ENCODE peak calls at places on chromosomes 1 and 21, in ten cellular contexts. W, J, A, I, U, D, N, G, Y and X are unnamed samples.

GRCh38 chr1:46072975-46073374 is 59.5 kb downstream of the PIK3R3 start:
- DNase-seq in D (no peak), J (no peak), N (no peak), I (no peak), A (no peak), Y (no peak), U (no peak), G (no peak), W (peak; percentile 3), X (peak; percentile 21)

GRCh38 chr1:118949317-118949716 is 38.8 kb downstream of the TBX15 start:
- DNase-seq in J (no peak), N (no peak), U (no peak), G (no peak), A (no peak), Y (peak; percentile 98), W (no peak), I (peak; percentile 60), D (no peak), X (no peak)

GRCh38 chr1:60041783-60042182 is 31.8 kb downstream of the C1orf87 start:
- DNase-seq in U (no peak), W (no peak), Y (no peak), D (no peak), G (no peak), N (no peak), I (no peak), A (no peak), J (no peak), X (no peak)

GRCh38 chr1:208562021-208562950 is 318.1 kb upstream of the PLXNA2 start:
- DNase-seq in N (no peak), Y (no peak), J (no peak), D (no peak), I (no peak), U (no peak), A (no peak), G (no peak), W (no peak), X (no peak)

GRCh38 chr21:32360401-32360981 is 32.3 kb downstream of the URB1 start:
- DNase-seq in J (no peak), A (no peak), I (no peak), W (no peak), Y (no peak), N (no peak), G (no peak), U (no peak), D (no peak), X (no peak)

GRCh38 chr1:178849932-178850331 is 20.9 kb downstream of the ANGPTL1 start:
- DNase-seq in G (no peak), W (no peak), J (no peak), D (no peak), U (no peak), Y (no peak), I (no peak), N (no peak), A (no peak), X (no peak)

GRCh38 chr1:20732588-20733360 is at the start of gene SH2D5:
- DNase-seq in U (peak; percentile 91), J (peak; percentile 75), W (peak; percentile 89), Y (peak; percentile 96), G (peak; percentile 27), D (peak; percentile 57), A (peak; percentile 76), I (peak; percentile 95), N (peak; percentile 40), X (peak; percentile 99)

GRCh38 chr1:99265124-99265523 is 832 bp downstream of the PLPPR4 start:
- DNase-seq in N (no peak), Y (no peak), J (no peak), U (no peak), D (no peak), W (no peak), G (no peak), A (no peak), I (no peak), X (no peak)

GRCh38 chr1:1033731-1034437 is 14.0 kb downstream of the AGRN start:
- DNase-seq in I (no peak), G (no peak), W (no peak), D (no peak), Y (no peak), N (no peak), U (no peak), J (no peak), A (peak; percentile 51), X (no peak)

GRCh38 chr1:30145723-30146263 is 577.6 kb downstream of the MATN1 start:
- DNase-seq in D (no peak), G (no peak), W (no peak), I (no peak), Y (no peak), U (no peak), N (no peak), A (no peak), J (no peak), X (no peak)

GRCh38 chr1:163046071-163046470 is 23.1 kb upstream of the RGS4 start:
- DNase-seq in U (peak; percentile 19), J (no peak), G (no peak), W (no peak), Y (no peak), I (peak; percentile 36), A (no peak), N (no peak), D (no peak), X (peak; percentile 76)

GRCh38 chr1:19203440-19203839 is 6.6 kb downstream of the UBR4 start:
- DNase-seq in G (no peak), D (no peak), Y (peak; percentile 20), A (no peak), W (peak; percentile 60), U (no peak), J (no peak), I (peak; percentile 60), N (no peak), X (peak; percentile 49)

GRCh38 chr1:26362331-26362730 is 8.4 kb upstream of the CRYBG2 start:
- DNase-seq in D (no peak), U (no peak), Y (no peak), A (no peak), J (no peak), N (no peak), W (no peak), I (no peak), G (no peak), X (no peak)

GRCh38 chr1:20211511-20211931 is 25.2 kb upstream of the PLA2G2C start:
- DNase-seq in J (no peak), D (no peak), Y (peak; percentile 79), G (no peak), A (no peak), W (peak; percentile 85), U (no peak), N (no peak), I (peak; percentile 53), X (no peak)

GRCh38 chr21:45278156-45278911 is 9.4 kb downstream of the POFUT2 start:
- DNase-seq in G (no peak), A (no peak), W (no peak), J (peak; percentile 30), D (no peak), I (no peak), U (no peak), Y (no peak), N (no peak), X (no peak)

GRCh38 chr1:65332821-65333220 is 23.5 kb downstream of the DNAJC6 start:
- DNase-seq in N (no peak), U (no peak), Y (no peak), W (no peak), A (no peak), G (no peak), D (no peak), I (no peak), J (no peak), X (no peak)

GRCh38 chr21:35559128-35559831 is 501.0 kb downstream of the SETD4 start:
- DNase-seq in I (peak; percentile 92), G (no peak), D (no peak), U (peak; percentile 90), N (no peak), Y (peak; percentile 71), A (no peak), J (no peak), W (no peak), X (no peak)

GRCh38 chr1:26959722-26960624 is at the start of gene KDF1:
- DNase-seq in D (no peak), Y (no peak), A (no peak), W (peak; percentile 87), G (no peak), N (peak; percentile 89), I (no peak), J (peak; percentile 61), U (no peak), X (no peak)

GRCh38 chr1:233639611-233640010 is 25.7 kb downstream of the KCNK1 start:
- DNase-seq in Y (no peak), A (no peak), W (no peak), N (no peak), G (no peak), I (no peak), U (no peak), J (no peak), D (no peak), X (no peak)

GRCh38 chr1:201593200-201593828 is 54.4 kb downstream of the NAV1 start:
- DNase-seq in J (no peak), U (peak; percentile 93), Y (peak; percentile 42), G (no peak), W (peak; percentile 90), N (no peak), A (peak; percentile 67), D (no peak), I (peak; percentile 97), X (no peak)

GRCh38 chr1:180229483-180230415 is at the start of gene LHX4:
- DNase-seq in J (peak; percentile 85), I (no peak), G (no peak), A (peak; percentile 82), N (no peak), W (peak; percentile 67), D (no peak), U (peak; percentile 75), Y (peak; percentile 44), X (peak; percentile 78)

GRCh38 chr1:208534604-208534907 is 290.4 kb upstream of the PLXNA2 start:
- DNase-seq in W (no peak), Y (no peak), U (no peak), N (no peak), J (no peak), G (no peak), A (no peak), I (no peak), D (peak; percentile 28), X (no peak)

GRCh38 chr1:30818568-30819243 is 61.1 kb upstream of the LAPTM5 start:
- DNase-seq in Y (no peak), A (no peak), W (no peak), I (peak; percentile 38), N (no peak), D (no peak), G (no peak), J (no peak), U (no peak), X (no peak)

GRCh38 chr21:41947596-41948403 is 6.0 kb downstream of the C2CD2 start:
- DNase-seq in D (peak; percentile 80), U (no peak), I (peak; percentile 80), A (no peak), Y (no peak), G (no peak), N (no peak), J (no peak), W (no peak), X (peak; percentile 82)

GRCh38 chr1:245461681-245462080 is 306.9 kb downstream of the KIF26B start:
- DNase-seq in G (no peak), W (no peak), Y (no peak), A (no peak), N (no peak), D (no peak), J (no peak), U (no peak), I (no peak), X (no peak)

GRCh38 chr1:185650602-185651230 is 83.5 kb upstream of the HMCN1 start:
- DNase-seq in U (no peak), G (no peak), D (no peak), I (no peak), W (no peak), A (no peak), N (no peak), J (no peak), Y (no peak), X (no peak)

GRCh38 chr1:53442297-53442696 is 16.9 kb upstream of the DMRTB1 start:
- DNase-seq in G (no peak), D (no peak), N (no peak), Y (no peak), A (peak; percentile 73), I (peak; percentile 41), W (no peak), U (no peak), J (no peak), X (peak; percentile 47)

GRCh38 chr1:42013881-42014470 is 95.3 kb upstream of the HIVEP3 start:
- DNase-seq in W (no peak), Y (no peak), J (no peak), D (peak; percentile 5), A (no peak), U (no peak), N (no peak), G (no peak), I (peak; percentile 51), X (no peak)